ENCODE peak calls at places on chromosomes 1 and 21, in five cellular contexts. O is ovary; A is heart right ventricle; V is DMS153; T is activated CD8-positive, alpha-beta T cell treated with anti-CD3 and anti-CD28 coated beads, Interleukin-2, amount 10 ng/mL, durations not matched to agents 7 days and 5 days. P is an unnamed sample.

GRCh38 chr1:116738673-116739370 is 15.4 kb upstream of the CD2 start:
- DNase-seq in V (no peak), A (no peak), O (no peak), T (peak), P (no peak)

GRCh38 chr1:183163311-183163710 is 22.8 kb upstream of the LAMC2 start:
- DNase-seq in A (no peak), V (peak), O (no peak), T (no peak), P (peak)

GRCh38 chr1:61463220-61463619 is 261.7 kb downstream of the TM2D1 start:
- DNase-seq in V (no peak), O (no peak), T (no peak), A (no peak), P (no peak)

GRCh38 chr1:235090406-235091069 is 38.1 kb downstream of the TOMM20 start:
- DNase-seq in T (no peak), O (no peak), V (no peak), A (no peak), P (no peak)

GRCh38 chr1:36446261-36446660 is 4.0 kb downstream of the OSCP1 start:
- DNase-seq in V (no peak), O (no peak), T (peak), A (no peak), P (no peak)

GRCh38 chr21:46000731-46001641 is 19.4 kb downstream of the COL6A1 start:
- DNase-seq in T (no peak), A (peak), V (no peak), O (peak), P (no peak)

GRCh38 chr1:228336308-228337030 is 70.2 kb downstream of the TRIM11 start:
- DNase-seq in O (peak), A (peak), V (no peak), T (no peak), P (no peak)

GRCh38 chr21:44969965-44970755 is 30.3 kb downstream of the SLX9 start:
- DNase-seq in T (peak), V (no peak), A (no peak), O (no peak), P (no peak)

GRCh38 chr1:223203011-223203410 is 60.0 kb upstream of the TLR5 start:
- DNase-seq in T (no peak), O (no peak), V (no peak), A (no peak), P (no peak)

GRCh38 chr1:202805886-202806511 is 2.2 kb downstream of the KDM5B start:
- DNase-seq in A (no peak), V (no peak), O (no peak), T (no peak), P (no peak)

GRCh38 chr1:36968730-36969129 is 65.6 kb downstream of the GRIK3 start:
- DNase-seq in O (no peak), V (peak), A (no peak), T (no peak), P (no peak)

GRCh38 chr1:208238710-208239517 is 5.3 kb downstream of the PLXNA2 start:
- DNase-seq in V (no peak), O (no peak), A (no peak), T (peak), P (peak)

GRCh38 chr1:4529579-4530445 is 124.6 kb upstream of the AJAP1 start:
- DNase-seq in T (no peak), A (no peak), O (no peak), V (peak), P (no peak)

GRCh38 chr1:209425959-209426358 is 157.6 kb upstream of the CAMK1G start:
- DNase-seq in T (peak), A (no peak), V (no peak), O (no peak), P (no peak)

GRCh38 chr1:158952416-158952815 is 21.1 kb downstream of the PYHIN1 start:
- DNase-seq in T (no peak), O (no peak), A (no peak), V (peak), P (no peak)

GRCh38 chr1:94382163-94382562 is 36.0 kb upstream of the ABCD3 start:
- DNase-seq in T (no peak), V (no peak), O (no peak), A (no peak), P (no peak)

GRCh38 chr1:205346956-205347574 is 9.7 kb downstream of the KLHDC8A start:
- DNase-seq in T (no peak), O (no peak), V (peak), A (no peak), P (no peak)

GRCh38 chr1:41490911-41491310 is 6.4 kb upstream of the EDN2 start:
- DNase-seq in T (no peak), V (no peak), A (no peak), O (no peak), P (no peak)

GRCh38 chr1:36984026-36984425 is 50.3 kb downstream of the GRIK3 start:
- DNase-seq in A (no peak), O (no peak), T (no peak), V (no peak), P (no peak)

GRCh38 chr1:38641661-38642060 is 217.9 kb downstream of the RRAGC start:
- DNase-seq in V (no peak), T (no peak), O (no peak), A (no peak), P (no peak)

GRCh38 chr1:3333903-3334302 is 120.6 kb upstream of the ARHGEF16 start:
- DNase-seq in V (peak), A (peak), T (no peak), O (no peak), P (no peak)

GRCh38 chr1:226406401-226406881 is 1.5 kb downstream of the PARP1 start:
- DNase-seq in T (peak), V (peak), A (no peak), O (no peak), P (no peak)

GRCh38 chr1:80994934-80995333 is 805.8 kb upstream of the ADGRL2 start:
- DNase-seq in V (no peak), O (no peak), T (no peak), A (no peak), P (no peak)

GRCh38 chr1:208251015-208251414 is 6.8 kb upstream of the PLXNA2 start:
- DNase-seq in V (no peak), T (no peak), A (no peak), O (no peak), P (no peak)

GRCh38 chr1:8814870-8815269 is 2.6 kb downstream of the RERE start:
- DNase-seq in T (no peak), O (no peak), A (no peak), V (peak), P (no peak)

GRCh38 chr1:59574085-59574484 is 240.7 kb upstream of the HOOK1 start:
- DNase-seq in A (no peak), T (no peak), O (no peak), V (no peak), P (no peak)

GRCh38 chr1:87794788-87795614 is 466.3 kb downstream of the LMO4 start:
- DNase-seq in T (no peak), V (no peak), O (no peak), A (no peak), P (no peak)

GRCh38 chr1:47023268-47024137 is at the start of gene CYP4X1:
- DNase-seq in O (peak), V (peak), T (no peak), A (peak), P (no peak)

GRCh38 chr21:41112740-41113692 is 54.9 kb upstream of the BACE2 start:
- DNase-seq in V (no peak), T (peak), O (no peak), A (no peak), P (no peak)

GRCh38 chr1:156707486-156708244 is 2.3 kb upstream of the CRABP2 start:
- DNase-seq in O (no peak), T (no peak), A (no peak), V (no peak), P (no peak)

GRCh38 chr1:248821101-248821500 is 4.6 kb downstream of the SH3BP5L start:
- DNase-seq in T (no peak), O (no peak), V (no peak), A (no peak), P (no peak)

GRCh38 chr1:30083800-30084464 is 639.5 kb downstream of the MATN1 start:
- DNase-seq in T (no peak), O (no peak), V (peak), A (no peak), P (peak)

GRCh38 chr1:247914941-247915662 is 5.0 kb upstream of the OR2T8 start:
- DNase-seq in O (no peak), A (no peak), V (no peak), T (no peak), P (no peak)

GRCh38 chr1:36351222-36351977 is 28.0 kb upstream of the EVA1B start:
- DNase-seq in A (no peak), V (no peak), O (no peak), T (no peak), P (no peak)

GRCh38 chr1:23978825-23979224 is 1.3 kb downstream of the SRSF10 start:
- DNase-seq in V (no peak), T (no peak), O (no peak), A (no peak), P (no peak)

GRCh38 chr1:24739241-24739640 is 6.0 kb upstream of the CLIC4 start:
- DNase-seq in O (peak), A (no peak), V (no peak), T (no peak), P (no peak)

GRCh38 chr1:178541829-178542553 is 29.1 kb downstream of the TEX35 start:
- DNase-seq in O (peak), T (peak), V (peak), A (peak), P (no peak)

GRCh38 chr1:37391181-37391949 is 83.0 kb upstream of the ZC3H12A start:
- DNase-seq in A (no peak), O (no peak), T (no peak), V (peak), P (no peak)

P was measured in Panc1.